ENCODE peak calls at places on chromosomes 1 and 21, in four cellular contexts. Q, P, T and Z are unnamed samples.

GRCh38 chr1:99979071-99979470 is 9.3 kb downstream of the SLC35A3 start:
- DNase-seq in Q (no peak), P (no peak), T (no peak), Z (no peak)

GRCh38 chr1:247273013-247273412 is 17.1 kb downstream of the VN1R5 start:
- DNase-seq in Q (no peak), P (no peak), T (no peak), Z (no peak)

GRCh38 chr21:37606549-37606948 is 240.0 kb downstream of the DYRK1A start:
- DNase-seq in Q (no peak), P (no peak), T (no peak), Z (no peak)

GRCh38 chr21:35428489-35428888 is 379.4 kb upstream of the RUNX1 start:
- DNase-seq in Q (no peak), P (no peak), T (peak), Z (no peak)

GRCh38 chr1:112172294-112172882 is 182.9 kb upstream of the KCND3 start:
- DNase-seq in Q (peak), P (peak), T (peak), Z (peak)

GRCh38 chr21:44556879-44557278 is 1.7 kb downstream of the KRTAP10-3 start:
- DNase-seq in Q (no peak), P (no peak), T (no peak), Z (no peak)

GRCh38 chr1:167666416-167666815 is 36.4 kb downstream of the RCSD1 start:
- DNase-seq in Q (no peak), P (peak), T (peak), Z (no peak)

GRCh38 chr1:36093919-36094318 is 5.2 kb downstream of the ADPRS start:
- DNase-seq in Q (no peak), P (no peak), T (no peak), Z (no peak)

GRCh38 chr1:1373493-1374067 is 1.4 kb downstream of the AURKAIP1 start:
- DNase-seq in Q (no peak), P (no peak), T (no peak), Z (no peak)

GRCh38 chr21:30340714-30341573 is 3.5 kb upstream of the KRTAP27-1 start:
- DNase-seq in Q (peak), P (peak), T (peak), Z (peak)

GRCh38 chr1:109821221-109821669 is 57.5 kb upstream of the EPS8L3 start:
- DNase-seq in Q (peak), P (peak), T (no peak), Z (no peak)

GRCh38 chr21:23861908-23862504 is 1745.3 kb downstream of the MRPL39 start:
- DNase-seq in Q (no peak), P (no peak), T (no peak), Z (no peak)

GRCh38 chr1:178768423-178768822 is 43.4 kb downstream of the RALGPS2 start:
- DNase-seq in Q (peak), P (no peak), T (peak), Z (peak)

GRCh38 chr1:223665592-223666312 is at the start of gene CAPN8:
- DNase-seq in Q (no peak), P (no peak), T (no peak), Z (no peak)

GRCh38 chr1:2468041-2468472 is 8.0 kb upstream of the PLCH2 start:
- DNase-seq in Q (peak), P (peak), T (peak), Z (peak)

GRCh38 chr1:230772457-230773395 is 25.5 kb downstream of the CAPN9 start:
- DNase-seq in Q (peak), P (peak), T (peak), Z (no peak)

GRCh38 chr1:31811605-31812004 is 4.2 kb downstream of the SPOCD1 start:
- DNase-seq in Q (peak), P (peak), T (peak), Z (no peak)

GRCh38 chr1:54245501-54245900 is 45.5 kb downstream of the MRPL37 start:
- DNase-seq in Q (no peak), P (no peak), T (no peak), Z (no peak)

GRCh38 chr1:180282401-180282800 is 52.3 kb downstream of the LHX4 start:
- DNase-seq in Q (no peak), P (no peak), T (no peak), Z (no peak)

GRCh38 chr1:236502579-236502971 is 21.2 kb upstream of the LGALS8 start:
- DNase-seq in Q (no peak), P (peak), T (peak), Z (no peak)

GRCh38 chr1:112431038-112431437 is 35.0 kb downstream of the CTTNBP2NL start:
- DNase-seq in Q (no peak), P (no peak), T (no peak), Z (no peak)

GRCh38 chr1:56532359-56532696 is 47.0 kb downstream of the PLPP3 start:
- DNase-seq in Q (no peak), P (peak), T (no peak), Z (no peak)

GRCh38 chr1:31955917-31956736 is 18.0 kb upstream of the PTP4A2 start:
- DNase-seq in Q (peak), P (peak), T (peak), Z (no peak)

GRCh38 chr1:166391677-166392076 is 224.9 kb upstream of the FAM78B start:
- DNase-seq in Q (no peak), P (no peak), T (peak), Z (no peak)

GRCh38 chr1:156608036-156608674 is 6.9 kb upstream of the GPATCH4 start:
- DNase-seq in Q (peak), P (peak), T (peak), Z (no peak)

GRCh38 chr1:23470282-23471070 is 13.5 kb downstream of the ASAP3 start:
- DNase-seq in Q (no peak), P (peak), T (no peak), Z (no peak)

GRCh38 chr1:2372551-2373490 is 18.5 kb downstream of the MORN1 start:
- DNase-seq in Q (no peak), P (no peak), T (no peak), Z (no peak)

DNA sequence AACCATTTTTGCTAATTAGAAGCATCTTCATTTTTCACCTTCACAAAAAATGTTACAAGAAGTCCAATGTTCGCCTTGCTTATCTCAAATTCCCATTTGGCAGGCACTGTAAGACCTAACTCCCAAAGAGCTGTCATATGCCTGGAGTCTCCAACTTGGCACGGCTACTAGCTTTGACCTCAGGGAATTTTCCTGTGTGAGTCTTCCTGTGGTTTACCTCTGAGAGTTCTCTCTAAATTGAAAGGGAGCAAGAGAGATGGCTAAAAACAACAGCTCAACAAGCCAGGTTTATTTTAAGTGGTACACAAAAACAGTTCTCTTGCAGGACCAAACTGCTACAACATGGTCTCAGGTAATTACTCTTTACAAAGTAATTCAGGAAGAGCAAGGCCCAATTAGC is 756.0 kb upstream of the ADGRL2 start:
- DNase-seq in Q (no peak), P (peak), T (peak), Z (no peak)
- H4K5ac ChIP-seq in Q (no peak), P (no peak), T (no peak), Z (no peak)

DNA sequence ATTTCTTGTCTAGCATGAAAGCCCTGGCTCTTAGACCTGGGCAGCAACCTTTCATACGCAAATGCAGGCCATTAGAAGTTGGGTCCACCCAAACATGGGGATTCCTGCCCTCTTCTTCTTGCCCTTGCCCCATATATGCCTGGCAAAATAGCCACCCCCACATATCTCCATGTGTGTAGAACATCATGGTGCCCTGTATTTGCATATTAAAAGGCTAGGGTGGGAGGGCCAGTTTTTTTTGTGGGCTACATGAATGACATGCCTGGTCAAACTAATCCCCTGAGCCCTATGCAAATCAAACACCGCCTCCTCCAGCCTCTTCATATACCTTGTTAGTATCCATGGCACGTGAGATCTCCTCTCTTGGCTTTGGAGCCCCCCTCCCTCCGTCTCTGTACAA is 24.7 kb downstream of the MFSD2A start:
- DNase-seq in Q (peak), P (no peak), T (no peak), Z (no peak)
- H2BK120ac ChIP-seq in Q (no peak), P (no peak), T (no peak), Z (no peak)

GRCh38 chr1:33819913-33820311 is 44.0 kb upstream of the HMGB4 start:
- DNase-seq in Q (no peak), P (no peak), T (no peak), Z (no peak)
- H4K5ac ChIP-seq in Q (no peak), P (no peak), T (no peak), Z (no peak)

DNA sequence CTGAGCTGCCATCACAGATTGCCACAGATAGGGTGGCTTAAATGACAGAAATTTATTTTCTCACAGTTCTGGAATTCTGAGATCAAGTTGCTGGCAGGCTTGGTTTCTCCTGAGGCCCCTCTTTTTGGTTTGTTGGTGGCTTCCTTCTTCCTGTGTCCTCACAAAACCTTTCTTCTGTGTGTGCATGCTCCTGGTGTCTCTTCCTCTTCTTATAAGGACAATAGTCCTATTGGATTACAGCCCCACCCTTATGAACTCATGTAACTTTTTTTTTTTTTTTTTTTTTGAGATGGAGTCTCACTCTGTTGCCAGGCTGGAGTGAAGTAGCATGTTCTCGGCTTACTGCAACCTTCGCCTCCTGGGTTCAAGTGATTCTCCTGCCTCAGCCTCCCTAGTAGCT is 41.0 kb upstream of the F3 start:
- DNase-seq in Q (no peak), P (no peak), T (no peak), Z (no peak)
- H2BK120ac ChIP-seq in Q (no peak), P (peak), T (no peak), Z (no peak)

GRCh38 chr1:157975216-157975615 is 18.2 kb upstream of the KIRREL1 start:
- DNase-seq in Q (no peak), P (no peak), T (no peak), Z (no peak)
- H4K5ac ChIP-seq in Q (no peak), P (no peak), T (no peak), Z (no peak)

GRCh38 chr1:93817819-93818569 is 61.0 kb downstream of the DNTTIP2 start:
- DNase-seq in Q (no peak), P (no peak), T (peak), Z (no peak)

GRCh38 chr1:93820554-93821411 is 58.2 kb downstream of the DNTTIP2 start:
- DNase-seq in Q (peak), P (no peak), T (peak), Z (no peak)

GRCh38 chr1:93815738-93816110 is 63.3 kb downstream of the DNTTIP2 start:
- DNase-seq in Q (no peak), P (no peak), T (peak), Z (no peak)

GRCh38 chr1:93816970-93817738 is 61.9 kb downstream of the DNTTIP2 start:
- DNase-seq in Q (no peak), P (peak), T (peak), Z (no peak)

GRCh38 chr1:93818570-93818959 is 60.4 kb downstream of the DNTTIP2 start:
- DNase-seq in Q (no peak), P (no peak), T (no peak), Z (no peak)
- H2BK120ac ChIP-seq in Q (no peak), P (no peak), T (peak), Z (no peak)

GRCh38 chr21:45921917-45922316 is 59.7 kb upstream of the COL6A1 start:
- DNase-seq in Q (no peak), P (no peak), T (no peak), Z (no peak)

GRCh38 chr21:45920824-45921600 is 60.6 kb upstream of the COL6A1 start:
- DNase-seq in Q (no peak), P (peak), T (no peak), Z (no peak)

GRCh38 chr21:45923146-45923545 is 58.4 kb upstream of the COL6A1 start:
- DNase-seq in Q (peak), P (peak), T (peak), Z (peak)

GRCh38 chr21:45919593-45919992 is 62.0 kb upstream of the COL6A1 start:
- DNase-seq in Q (no peak), P (no peak), T (no peak), Z (no peak)

GRCh38 chr21:45922648-45923047 is 58.9 kb upstream of the COL6A1 start:
- DNase-seq in Q (no peak), P (no peak), T (no peak), Z (no peak)
- H4K5ac ChIP-seq in Q (no peak), P (peak), T (no peak), Z (no peak)

DNA sequence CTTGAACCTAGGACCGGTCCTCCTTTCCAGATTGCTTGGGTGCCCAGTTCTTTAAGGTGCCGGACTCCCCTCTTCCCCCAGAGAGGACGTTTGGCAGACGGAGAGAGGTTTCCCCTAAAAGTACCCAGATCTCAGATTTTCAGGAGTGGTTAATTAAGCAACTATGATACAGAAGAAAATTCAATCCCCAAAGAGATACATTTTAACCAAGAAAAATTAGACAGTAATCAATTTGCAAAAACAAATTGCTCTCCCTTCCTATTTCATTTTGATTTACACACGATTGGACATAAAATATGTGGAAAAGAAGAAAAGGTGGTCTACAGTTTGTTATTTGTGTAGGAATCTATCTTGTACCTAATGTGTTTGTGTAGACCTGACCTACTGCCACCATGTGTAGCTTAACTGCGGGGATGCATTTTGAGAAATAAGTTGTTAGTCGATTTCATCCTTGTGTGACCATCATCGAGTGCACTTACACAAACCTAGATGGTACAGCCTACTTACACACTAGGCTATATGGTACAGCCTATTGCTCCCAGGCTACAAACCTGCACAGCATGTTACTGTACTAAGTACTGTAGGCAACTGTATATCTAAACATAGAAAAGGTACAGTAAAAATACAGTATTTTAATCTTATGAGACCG is 742 bp downstream of the RPAP2 start:
- DNase-seq in Q (no peak), P (no peak), T (peak), Z (no peak)
- H2BK120ac ChIP-seq in Q (no peak), P (no peak), T (no peak), Z (no peak)

GRCh38 chr1:43796111-43796581 is 88.8 kb downstream of the ST3GAL3 start:
- DNase-seq in Q (no peak), P (peak), T (no peak), Z (no peak)

GRCh38 chr1:43786201-43786958 is 79.0 kb downstream of the ST3GAL3 start:
- DNase-seq in Q (no peak), P (peak), T (no peak), Z (no peak)

GRCh38 chr1:43786975-43787374 is 79.6 kb downstream of the ST3GAL3 start:
- DNase-seq in Q (no peak), P (peak), T (no peak), Z (no peak)

GRCh38 chr1:43789604-43790288 is 82.4 kb downstream of the ST3GAL3 start:
- DNase-seq in Q (no peak), P (no peak), T (no peak), Z (no peak)

DNA sequence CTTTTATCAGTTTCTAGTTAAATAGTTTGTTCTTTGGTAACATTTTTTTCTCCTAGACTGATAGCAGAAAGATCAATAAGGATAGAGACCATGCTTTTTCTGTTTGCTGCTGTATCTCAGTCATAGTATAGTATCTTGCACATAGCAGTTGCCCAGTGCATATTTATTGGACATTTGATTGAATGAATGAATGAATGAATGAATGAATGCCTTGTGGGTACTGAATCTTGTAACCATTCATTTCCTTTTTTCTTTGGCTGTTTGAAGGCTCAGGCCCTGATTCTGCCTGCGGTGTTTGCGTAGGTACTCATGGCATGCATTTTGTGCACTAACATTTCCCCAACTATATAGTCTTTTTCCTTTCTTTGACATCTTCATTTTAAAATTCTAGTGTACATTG is 83.9 kb downstream of the ST3GAL3 start:
- DNase-seq in Q (no peak), P (no peak), T (no peak), Z (no peak)
- H4K5ac ChIP-seq in Q (no peak), P (no peak), T (no peak), Z (no peak)

GRCh38 chr1:214445201-214445600 is 106.2 kb downstream of the PTPN14 start:
- DNase-seq in Q (no peak), P (no peak), T (no peak), Z (no peak)
- H2BK120ac ChIP-seq in Q (no peak), P (peak), T (no peak), Z (peak)